ENCODE peak calls at places on chromosome 1, in four cellular contexts. N is stimulated activated CD4-positive, alpha-beta T cell treated with anti-CD3 and anti-CD28 coated beads, Interleukin-15, amount 100 ng/mL, for 24 hours; T is GM12891; C is NCI-H2029. U is an unnamed sample.
A peak's percentile ranks its signal among the peaks of the same experiment; 100 is the strongest.

GRCh38 chr1:234040446-234041317 is 136.2 kb downstream of the SLC35F3 start:
- DNase-seq in C (no peak), N (no peak), T (no peak), U (no peak)

GRCh38 chr1:15178571-15179484 is 25.3 kb downstream of the TMEM51 start:
- DNase-seq in C (peak; percentile 85), N (no peak), T (no peak), U (peak; percentile 16)

GRCh38 chr1:20785907-20786309 is 1.2 kb downstream of the HP1BP3 start:
- DNase-seq in C (no peak), N (no peak), T (peak; percentile 8), U (no peak)

GRCh38 chr1:45282346-45282745 is 44.3 kb upstream of the HPDL start:
- DNase-seq in T (no peak), C (no peak), N (no peak), U (no peak)

GRCh38 chr1:11518791-11519628 is 40.1 kb downstream of the DISP3 start:
- DNase-seq in N (no peak), C (no peak), T (no peak), U (no peak)

GRCh38 chr1:228871314-228872061 is 136.2 kb downstream of the RHOU start:
- DNase-seq in T (no peak), N (no peak), C (no peak), U (no peak)

GRCh38 chr1:46446646-46447498 is 42.8 kb upstream of the DMBX1 start:
- DNase-seq in N (peak; percentile 89), T (peak; percentile 62), C (peak; percentile 85), U (peak; percentile 93)

GRCh38 chr1:154769193-154769895 is 100.7 kb downstream of the KCNN3 start:
- DNase-seq in C (no peak), N (no peak), T (no peak), U (no peak)

GRCh38 chr1:225474986-225475820 is 47.4 kb upstream of the LBR start:
- DNase-seq in T (peak; percentile 81), C (peak; percentile 47), N (peak; percentile 68), U (peak; percentile 75)

GRCh38 chr1:6028042-6028895 is 17.4 kb upstream of the KCNAB2 start:
- DNase-seq in N (peak; percentile 76), T (no peak), C (no peak), U (no peak)

GRCh38 chr1:94234615-94235014 is 2.8 kb downstream of the ARHGAP29 start:
- DNase-seq in C (no peak), N (no peak), T (no peak), U (no peak)

GRCh38 chr1:235408503-235408960 is 41.3 kb downstream of the TBCE start:
- DNase-seq in C (no peak), T (no peak), N (no peak), U (no peak)